ENCODE peak calls at places on chromosomes 7 and 10, in seven cellular contexts. G, R, F, Q, E, U and Z are unnamed samples.
A peak's percentile ranks its signal among the peaks of the same experiment; 100 is the strongest.

GRCh38 chr10:20034732-20035131 is 218.5 kb downstream of the PLXDC2 start:
- DNase-seq in R (no peak), Q (no peak), U (no peak), E (no peak), F (no peak), G (no peak), Z (no peak)

GRCh38 chr10:4391683-4392082 is 434.3 kb upstream of the AKR1E2 start:
- DNase-seq in Q (no peak), F (no peak), U (no peak), R (no peak), G (peak; percentile 24), E (no peak), Z (no peak)

GRCh38 chr10:125117941-125118630 is 42.3 kb downstream of the CTBP2 start:
- DNase-seq in G (no peak), U (no peak), E (peak; percentile 59), Q (no peak), R (peak; percentile 81), F (no peak), Z (peak; percentile 77)

GRCh38 chr7:74525881-74526280 is 72.2 kb downstream of the GTF2IRD1 start:
- DNase-seq in U (no peak), Q (no peak), F (no peak), E (peak; percentile 91), G (no peak), R (peak; percentile 91), Z (no peak)

GRCh38 chr10:110746254-110746826 is 102.2 kb downstream of the RBM20 start:
- DNase-seq in R (peak; percentile 71), F (no peak), E (peak; percentile 74), G (peak; percentile 66), Q (peak; percentile 76), U (peak; percentile 66), Z (peak; percentile 75)

GRCh38 chr7:44286182-44286617 is 39.2 kb downstream of the CAMK2B start:
- DNase-seq in Q (no peak), U (peak; percentile 15), F (no peak), E (peak; percentile 3), G (no peak), R (peak; percentile 17), Z (peak; percentile 47)

GRCh38 chr10:61981460-61981859 is 80.0 kb downstream of the ARID5B start:
- DNase-seq in F (no peak), U (no peak), R (no peak), E (no peak), Q (no peak), G (no peak), Z (no peak)

GRCh38 chr7:17598846-17599245 is 300.4 kb downstream of the AHR start:
- DNase-seq in G (no peak), Q (no peak), R (no peak), E (no peak), U (no peak), F (no peak), Z (no peak)

GRCh38 chr10:3430501-3430900 is 257.9 kb upstream of the PITRM1 start:
- DNase-seq in E (no peak), U (no peak), G (no peak), F (no peak), R (no peak), Q (no peak), Z (no peak)

GRCh38 chr7:64558781-64559180 is 4.1 kb downstream of the ZNF680 start:
- DNase-seq in F (no peak), R (no peak), G (no peak), U (no peak), Q (no peak), E (no peak), Z (no peak)

GRCh38 chr10:26770069-26770468 is 72.6 kb downstream of the PDSS1 start:
- DNase-seq in U (no peak), R (no peak), Q (no peak), F (no peak), G (no peak), E (no peak), Z (no peak)

GRCh38 chr10:104218751-104219150 is 13.4 kb downstream of the CFAP43 start:
- DNase-seq in Q (no peak), F (no peak), E (no peak), R (no peak), U (no peak), G (no peak), Z (no peak)

GRCh38 chr10:110398419-110399162 is 93.9 kb upstream of the SMNDC1 start:
- DNase-seq in F (no peak), U (peak; percentile 80), G (peak; percentile 99), R (peak; percentile 79), Q (no peak), E (peak; percentile 84), Z (no peak)

GRCh38 chr7:44246396-44247113 is 45.8 kb downstream of the YKT6 start:
- DNase-seq in U (no peak), F (no peak), E (no peak), G (no peak), Q (no peak), R (no peak), Z (no peak)

GRCh38 chr7:33422825-33423645 is 293.7 kb downstream of the BBS9 start:
- DNase-seq in G (no peak), E (no peak), F (no peak), R (no peak), U (no peak), Q (no peak), Z (no peak)

GRCh38 chr7:111678281-111678680 is 116.0 kb upstream of the IMMP2L start:
- DNase-seq in E (no peak), Q (no peak), G (no peak), F (no peak), R (no peak), U (no peak), Z (no peak)

GRCh38 chr7:106730021-106730420 is 69.1 kb upstream of the CCDC71L start:
- DNase-seq in U (no peak), E (no peak), Q (no peak), G (no peak), R (no peak), F (no peak), Z (no peak)

GRCh38 chr10:121653608-121654007 is 55.4 kb upstream of the FGFR2 start:
- DNase-seq in U (no peak), Q (no peak), G (no peak), E (no peak), R (no peak), F (no peak), Z (no peak)

DNA sequence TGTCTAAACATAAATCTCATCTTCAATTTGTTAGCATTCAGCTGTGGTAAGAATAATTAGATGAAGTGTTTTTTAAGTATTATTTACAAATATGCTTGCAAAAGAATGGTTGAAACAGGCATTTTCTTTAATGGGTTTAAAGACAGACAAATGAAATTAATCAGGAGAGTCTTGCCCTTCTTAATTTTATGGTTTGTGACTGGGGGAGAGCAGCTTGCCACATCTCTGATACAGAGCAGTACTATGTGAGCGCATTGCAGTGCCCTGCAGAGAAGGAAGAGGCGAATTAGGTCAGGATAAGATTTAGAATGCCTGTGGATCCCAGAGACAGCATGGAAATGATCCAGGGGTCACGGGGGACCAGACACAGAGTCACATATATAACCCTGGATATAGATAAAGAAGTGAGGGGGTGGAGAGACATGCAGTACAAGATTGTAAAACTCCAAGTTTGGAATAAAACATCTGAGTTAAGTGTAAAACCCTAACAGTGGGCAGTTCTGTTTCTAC is 125.5 kb downstream of the FAM204A start:
- DNase-seq in Q (no peak), U (no peak), F (no peak), R (no peak), G (no peak), E (no peak), Z (no peak)
- H3K27ac ChIP-seq in Q (no peak overlapping the region), U (no peak overlapping the region), F (no peak overlapping the region), R (no peak overlapping the region), G (no peak overlapping the region), E (no peak overlapping the region), Z (no peak overlapping the region)

GRCh38 chr10:97327348-97328294 is 6.9 kb downstream of the FRAT2 start:
- DNase-seq in G (peak; percentile 88), F (no peak), U (peak; percentile 48), R (peak; percentile 40), E (no peak), Q (no peak), Z (no peak)
- TF ChIP-seq EP300 in G (no peak), F (no peak), U (no peak), R (no peak), E (no peak), Q (no peak), Z (no peak)

DNA sequence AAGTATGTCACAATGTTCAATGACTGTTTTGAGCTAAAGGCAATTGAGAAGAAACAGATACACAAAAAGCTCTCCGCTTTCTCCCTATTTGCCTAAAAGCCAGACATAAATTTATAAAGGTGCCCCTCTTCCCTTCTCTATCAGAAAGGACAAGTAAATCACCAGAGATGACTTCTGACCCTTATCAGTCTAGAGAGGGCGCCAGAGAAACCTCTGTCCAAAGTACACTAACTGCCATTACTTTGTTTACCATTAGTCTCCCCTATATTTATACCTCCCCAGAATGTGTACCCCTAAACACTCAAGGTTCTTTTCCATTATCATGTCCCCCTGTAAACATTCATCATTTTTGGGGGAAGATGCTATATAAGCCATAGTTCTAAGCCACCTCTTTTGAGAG is 49.3 kb downstream of the TPK1 start:
- DNase-seq in E (no peak), U (no peak), Q (no peak), F (no peak), G (no peak), R (no peak), Z (no peak)
- TF ChIP-seq CTCF in E (no peak), U (no peak), Q (no peak), F (no peak), G (no peak), R (no peak), Z (no peak)

GRCh38 chr10:5921746-5922145 is 31.7 kb downstream of the FBH1 start:
- DNase-seq in U (no peak), R (no peak), E (no peak), F (no peak), G (no peak), Q (no peak), Z (no peak)

GRCh38 chr10:5919568-5919967 is 29.5 kb downstream of the FBH1 start:
- DNase-seq in Q (no peak), E (no peak), U (no peak), F (no peak), R (no peak), G (no peak), Z (no peak)

GRCh38 chr10:5927306-5927705 is 37.3 kb downstream of the FBH1 start:
- DNase-seq in U (no peak), Q (no peak), R (no peak), G (no peak), F (no peak), E (no peak), Z (no peak)

GRCh38 chr10:5929442-5929841 is 39.4 kb downstream of the FBH1 start:
- DNase-seq in U (no peak), E (no peak), F (no peak), Q (no peak), G (no peak), R (no peak), Z (no peak)

GRCh38 chr10:5924889-5925288 is 34.8 kb downstream of the FBH1 start:
- DNase-seq in G (no peak), E (no peak), R (no peak), Q (no peak), U (no peak), F (no peak), Z (no peak)
- H3K27ac ChIP-seq in G (no peak overlapping the region), E (no peak overlapping the region), R (no peak overlapping the region), Q (no peak overlapping the region), U (no peak overlapping the region), F (no peak overlapping the region), Z (no peak overlapping the region)